ENCODE peak calls at places on chromosomes 2 and 18, in seven cellular contexts. M is sigmoid colon, B is pancreas, A is SJSA1, Y is esophagus squamous epithelium, L is endodermal cell, U is heart right ventricle. N is an unnamed sample. For H3K4me1, the result is how much of the 10 kb centered on the place peaks cover.

GRCh38 chr2:226552571-226553285 is 246.9 kb downstream of the IRS1 start:
- DNase-seq in M (no peak), B (no peak), A (no peak), Y (no peak), L (no peak), U (no peak), N (peak)

GRCh38 chr18:11091746-11092145 is 57.6 kb downstream of the PIEZO2 start:
- DNase-seq in M (no peak), B (no peak), A (no peak), Y (no peak), L (no peak), U (no peak), N (no peak)

GRCh38 chr18:22170421-22171262 is 1.3 kb downstream of the GATA6 start:
- DNase-seq in M (peak), B (peak), A (peak), Y (no peak), L (peak), U (peak), N (peak)

GRCh38 chr2:31353121-31353520 is 61.4 kb downstream of the XDH start:
- DNase-seq in M (no peak), B (no peak), A (no peak), Y (no peak), L (no peak), U (no peak), N (no peak)

GRCh38 chr18:59697236-59697932 is at the start of gene CCBE1:
- DNase-seq in M (peak), B (peak), A (peak), Y (no peak), L (peak), U (peak), N (peak)

GRCh38 chr2:119126650-119127049 is 31.9 kb downstream of the C1QL2 start:
- DNase-seq in M (no peak), B (peak), A (peak), Y (no peak), L (peak), U (no peak), N (peak)

GRCh38 chr2:11746807-11747459 is 501 bp downstream of the LPIN1 start:
- DNase-seq in M (no peak), B (no peak), A (no peak), Y (no peak), L (peak), U (no peak), N (no peak)

GRCh38 chr2:102029405-102029804 is 37.6 kb downstream of the IL1R2 start:
- DNase-seq in M (no peak), B (no peak), A (no peak), Y (no peak), L (no peak), U (no peak), N (no peak)

GRCh38 chr2:218294430-218294999 is 2.2 kb upstream of the TMBIM1 start:
- DNase-seq in M (no peak), B (no peak), A (no peak), Y (no peak), L (no peak), U (no peak), N (no peak)

GRCh38 chr18:45774065-45774521 is 50.1 kb downstream of the SLC14A1 start:
- DNase-seq in M (no peak), B (no peak), A (peak), Y (no peak), L (no peak), U (no peak), N (no peak)

GRCh38 chr2:235639387-235639786 is 145.5 kb downstream of the AGAP1 start:
- DNase-seq in M (peak), B (no peak), A (peak), Y (no peak), L (no peak), U (peak), N (peak)

GRCh38 chr2:176817061-176817565 is 395.5 kb upstream of the HNRNPA3 start:
- DNase-seq in M (no peak), B (no peak), A (no peak), Y (no peak), L (peak), U (no peak), N (no peak)

GRCh38 chr2:119222213-119222612 is 1.4 kb upstream of the STEAP3 start:
- DNase-seq in M (no peak), B (no peak), A (no peak), Y (no peak), L (peak), U (no peak), N (no peak)

GRCh38 chr18:64271264-64271663 is 122.4 kb upstream of the LINC00305 start:
- DNase-seq in M (no peak), B (peak), A (no peak), Y (no peak), L (no peak), U (no peak), N (peak)

GRCh38 chr18:8803957-8804356 is 98.6 kb downstream of the MTCL1 start:
- DNase-seq in M (no peak), B (no peak), A (no peak), Y (no peak), L (no peak), U (no peak), N (no peak)

GRCh38 chr2:128308284-128308731 is 10.4 kb downstream of the HS6ST1 start:
- DNase-seq in M (peak), B (peak), A (no peak), Y (no peak), L (peak), U (no peak), N (peak)

GRCh38 chr2:112137516-112138142 is 556 bp upstream of the FBLN7 start:
- DNase-seq in M (no peak), B (no peak), A (no peak), Y (no peak), L (no peak), U (no peak), N (no peak)

GRCh38 chr2:144015655-144016245 is 504.2 kb downstream of the ZEB2 start:
- DNase-seq in M (no peak), B (no peak), A (no peak), Y (no peak), L (no peak), U (no peak), N (no peak)

GRCh38 chr2:187654535-187654934 is 100.3 kb upstream of the TFPI start:
- DNase-seq in M (no peak), B (no peak), A (no peak), Y (no peak), L (peak), U (peak), N (no peak)

GRCh38 chr2:7594211-7594610 is 677.0 kb downstream of the RNF144A start:
- DNase-seq in M (no peak), B (no peak), A (no peak), Y (no peak), L (no peak), U (no peak), N (no peak)

GRCh38 chr2:99448556-99448955 is 41.3 kb downstream of the REV1 start:
- DNase-seq in M (no peak), B (no peak), A (no peak), Y (no peak), L (no peak), U (no peak), N (no peak)

GRCh38 chr18:69330345-69330744 is 70.3 kb upstream of the DOK6 start:
- DNase-seq in M (no peak), B (no peak), A (no peak), Y (no peak), L (no peak), U (no peak), N (no peak)

GRCh38 chr2:9779572-9780264 is 63.6 kb upstream of the TAF1B start:
- DNase-seq in M (no peak), B (no peak), A (no peak), Y (no peak), L (peak), U (no peak), N (no peak)

GRCh38 chr2:190159453-190159852 is 96.9 kb upstream of the MSTN start:
- DNase-seq in M (no peak), B (no peak), A (no peak), Y (no peak), L (no peak), U (peak), N (no peak)

GRCh38 chr18:13376841-13377351 is 158.3 kb downstream of the LDLRAD4 start:
- DNase-seq in M (peak), B (no peak), A (no peak), Y (no peak), L (peak), U (no peak), N (no peak)

GRCh38 chr2:241314933-241315182 is 614 bp downstream of the HDLBP start:
- DNase-seq in M (no peak), B (no peak), A (no peak), Y (no peak), L (no peak), U (no peak), N (no peak)
- H3K4me1 ChIP-seq in M (under half), B (under half), A (under half), Y (under half), L (under half), U (half or more), N (under half)

DNA sequence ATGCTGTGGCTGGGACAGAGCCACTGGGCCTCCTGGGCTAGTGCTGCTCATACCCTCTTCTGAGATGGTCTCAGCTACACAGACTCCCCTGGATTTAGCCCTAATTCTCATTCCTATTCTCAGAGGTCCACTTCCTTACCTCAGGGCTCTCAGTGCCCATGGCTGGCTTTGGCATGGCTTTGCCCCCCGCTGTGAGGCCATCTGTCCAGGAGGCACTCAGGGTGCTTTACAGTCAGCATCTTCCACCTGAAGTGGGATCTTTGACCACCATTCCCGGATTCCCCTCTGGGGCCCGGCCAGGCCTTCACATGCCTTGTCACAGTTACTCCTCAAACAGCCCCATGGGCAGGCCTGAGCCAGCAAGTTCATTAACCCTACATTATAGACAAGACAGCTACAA is 161.8 kb downstream of the CELF4 start:
- DNase-seq in M (no peak), B (no peak), A (no peak), Y (no peak), L (no peak), U (no peak), N (no peak)
- H3K27ac ChIP-seq in M (no peak), B (no peak), A (no peak), Y (no peak), L (no peak), U (peak), N (no peak)

GRCh38 chr2:67836861-67837260 is 225.9 kb downstream of the C1D start:
- DNase-seq in M (no peak), B (peak), A (no peak), Y (no peak), L (no peak), U (no peak), N (no peak)
- H3K4me1 ChIP-seq in M (under half), B (under half), A (under half), Y (under half), L (under half), U (under half), N (under half)

GRCh38 chr2:200025717-200026116 is 70.3 kb downstream of the MAIP1 start:
- DNase-seq in M (peak), B (no peak), A (no peak), Y (no peak), L (no peak), U (no peak), N (no peak)

GRCh38 chr2:200026838-200027237 is 71.5 kb downstream of the MAIP1 start:
- DNase-seq in M (no peak), B (no peak), A (no peak), Y (no peak), L (no peak), U (peak), N (no peak)

GRCh38 chr2:200023570-200023969 is 68.2 kb downstream of the MAIP1 start:
- DNase-seq in M (no peak), B (no peak), A (no peak), Y (no peak), L (no peak), U (no peak), N (no peak)

GRCh38 chr2:200028998-200029397 is 73.6 kb downstream of the MAIP1 start:
- DNase-seq in M (no peak), B (no peak), A (no peak), Y (no peak), L (no peak), U (no peak), N (no peak)

GRCh38 chr2:200026312-200026711 is 70.9 kb downstream of the MAIP1 start:
- DNase-seq in M (no peak), B (no peak), A (no peak), Y (no peak), L (no peak), U (peak), N (no peak)
- H3K27ac ChIP-seq in M (no peak), B (no peak), A (no peak), Y (peak), L (no peak), U (peak), N (no peak)

GRCh38 chr2:213188533-213188867 is 37.1 kb upstream of the IKZF2 start:
- DNase-seq in M (no peak), B (no peak), A (no peak), Y (no peak), L (no peak), U (no peak), N (no peak)

GRCh38 chr2:213187386-213187785 is 36.0 kb upstream of the IKZF2 start:
- DNase-seq in M (no peak), B (no peak), A (no peak), Y (no peak), L (no peak), U (no peak), N (no peak)

GRCh38 chr2:213187833-213188532 is 36.6 kb upstream of the IKZF2 start:
- DNase-seq in M (no peak), B (no peak), A (peak), Y (no peak), L (peak), U (no peak), N (no peak)

GRCh38 chr2:213188971-213189899 is 37.8 kb upstream of the IKZF2 start:
- DNase-seq in M (no peak), B (no peak), A (peak), Y (no peak), L (peak), U (no peak), N (no peak)

GRCh38 chr2:213185147-213185822 is 33.9 kb upstream of the IKZF2 start:
- DNase-seq in M (no peak), B (no peak), A (no peak), Y (no peak), L (no peak), U (no peak), N (no peak)
- H3K4me1 ChIP-seq in M (under half), B (under half), A (under half), Y (under half), L (under half), U (under half), N (under half)

GRCh38 chr2:172893654-172894053 is 158.0 kb downstream of the RAPGEF4 start:
- DNase-seq in M (no peak), B (no peak), A (no peak), Y (no peak), L (no peak), U (no peak), N (no peak)

GRCh38 chr2:172889767-172890430 is 154.3 kb downstream of the RAPGEF4 start:
- DNase-seq in M (no peak), B (no peak), A (no peak), Y (no peak), L (no peak), U (peak), N (peak)

GRCh38 chr2:172896541-172897144 is 161.0 kb downstream of the RAPGEF4 start:
- DNase-seq in M (no peak), B (no peak), A (no peak), Y (no peak), L (no peak), U (no peak), N (no peak)

GRCh38 chr2:172894723-172895387 is 159.2 kb downstream of the RAPGEF4 start:
- DNase-seq in M (no peak), B (no peak), A (no peak), Y (no peak), L (no peak), U (no peak), N (no peak)

DNA sequence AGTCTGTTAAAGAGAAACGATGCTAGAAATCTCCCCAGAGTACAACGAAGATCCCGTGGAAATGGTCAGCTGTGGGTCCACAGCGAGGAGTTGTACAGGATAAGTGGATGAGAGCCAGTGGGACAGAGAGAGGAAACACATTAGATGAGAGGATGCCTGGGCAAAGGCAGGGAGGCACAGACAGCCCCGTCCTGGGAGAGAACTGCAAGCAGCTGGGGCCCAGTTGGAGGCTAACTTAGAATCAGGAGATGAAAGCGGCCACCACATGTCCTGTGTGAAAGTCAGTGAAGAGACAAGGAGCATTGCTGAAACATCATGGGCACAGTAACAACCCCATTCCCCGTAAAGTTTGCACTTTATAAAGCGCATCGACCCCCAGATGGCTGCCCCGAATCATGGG is 157.5 kb downstream of the RAPGEF4 start:
- DNase-seq in M (no peak), B (no peak), A (no peak), Y (no peak), L (no peak), U (no peak), N (no peak)
- H3K27ac ChIP-seq in M (no peak), B (no peak), A (no peak), Y (no peak), L (no peak), U (no peak), N (no peak)

N was measured in adrenal gland.